ENCODE peak calls at places on chromosomes 4 and X, in four cellular contexts. X, Y, U and I are unnamed samples.

GRCh38 chr4:159171287-159171686 is 68.4 kb downstream of the RAPGEF2 start:
- DNase-seq in X (no peak), Y (no peak), U (peak), I (no peak)

GRCh38 chr4:145709843-145710242 is 29.9 kb downstream of the C4orf51 start:
- DNase-seq in X (peak), Y (peak), U (peak), I (peak)

GRCh38 chr4:7393491-7394183 is 41.1 kb downstream of the PSAPL1 start:
- DNase-seq in X (no peak), Y (no peak), U (no peak), I (no peak)

GRCh38 chrX:155188786-155189185 is 27.5 kb upstream of the VBP1 start:
- DNase-seq in X (no peak), Y (no peak), U (no peak), I (no peak)

GRCh38 chr4:113476800-113477199 is 284.7 kb downstream of the CAMK2D start:
- DNase-seq in X (no peak), Y (no peak), U (peak), I (no peak)

GRCh38 chrX:148161661-148162060 is 180.5 kb downstream of the FMR1NB start:
- DNase-seq in X (no peak), Y (no peak), U (no peak), I (no peak)

GRCh38 chr4:141027421-141027820 is 105.8 kb downstream of the RNF150 start:
- DNase-seq in X (no peak), Y (no peak), U (peak), I (no peak)

GRCh38 chr4:85756938-85757337 is 282.0 kb downstream of the ARHGAP24 start:
- DNase-seq in X (peak), Y (peak), U (peak), I (no peak)

GRCh38 chr4:123488916-123489315 is 92.3 kb downstream of the SPRY1 start:
- DNase-seq in X (peak), Y (peak), U (peak), I (no peak)

GRCh38 chr4:79197275-79198009 is 128.4 kb downstream of the NAA11 start:
- DNase-seq in X (no peak), Y (no peak), U (no peak), I (no peak)

GRCh38 chr4:81359207-81359606 is 112.5 kb downstream of the RASGEF1B start:
- DNase-seq in X (no peak), Y (no peak), U (peak), I (no peak)

GRCh38 chrX:100356497-100356896 is 53.6 kb downstream of the PCDH19 start:
- DNase-seq in X (no peak), Y (no peak), U (no peak), I (no peak)

GRCh38 chrX:137747231-137747630 is 181.3 kb downstream of the ZIC3 start:
- DNase-seq in X (no peak), Y (no peak), U (no peak), I (no peak)

GRCh38 chrX:9436812-9437211 is 28.0 kb upstream of the TBL1X start:
- DNase-seq in X (no peak), Y (no peak), U (no peak), I (no peak)

GRCh38 chr4:26583865-26584652 is at the start of gene TBC1D19:
- DNase-seq in X (peak), Y (peak), U (peak), I (peak)

GRCh38 chr4:54658321-54659093 is 750 bp downstream of the KIT start:
- DNase-seq in X (peak), Y (peak), U (peak), I (no peak)

GRCh38 chrX:100659431-100660137 is 15.6 kb downstream of the SRPX2 start:
- DNase-seq in X (no peak), Y (peak), U (peak), I (no peak)

GRCh38 chr4:3412257-3413020 is 29.3 kb upstream of the HGFAC start:
- DNase-seq in X (no peak), Y (peak), U (no peak), I (no peak)

DNA sequence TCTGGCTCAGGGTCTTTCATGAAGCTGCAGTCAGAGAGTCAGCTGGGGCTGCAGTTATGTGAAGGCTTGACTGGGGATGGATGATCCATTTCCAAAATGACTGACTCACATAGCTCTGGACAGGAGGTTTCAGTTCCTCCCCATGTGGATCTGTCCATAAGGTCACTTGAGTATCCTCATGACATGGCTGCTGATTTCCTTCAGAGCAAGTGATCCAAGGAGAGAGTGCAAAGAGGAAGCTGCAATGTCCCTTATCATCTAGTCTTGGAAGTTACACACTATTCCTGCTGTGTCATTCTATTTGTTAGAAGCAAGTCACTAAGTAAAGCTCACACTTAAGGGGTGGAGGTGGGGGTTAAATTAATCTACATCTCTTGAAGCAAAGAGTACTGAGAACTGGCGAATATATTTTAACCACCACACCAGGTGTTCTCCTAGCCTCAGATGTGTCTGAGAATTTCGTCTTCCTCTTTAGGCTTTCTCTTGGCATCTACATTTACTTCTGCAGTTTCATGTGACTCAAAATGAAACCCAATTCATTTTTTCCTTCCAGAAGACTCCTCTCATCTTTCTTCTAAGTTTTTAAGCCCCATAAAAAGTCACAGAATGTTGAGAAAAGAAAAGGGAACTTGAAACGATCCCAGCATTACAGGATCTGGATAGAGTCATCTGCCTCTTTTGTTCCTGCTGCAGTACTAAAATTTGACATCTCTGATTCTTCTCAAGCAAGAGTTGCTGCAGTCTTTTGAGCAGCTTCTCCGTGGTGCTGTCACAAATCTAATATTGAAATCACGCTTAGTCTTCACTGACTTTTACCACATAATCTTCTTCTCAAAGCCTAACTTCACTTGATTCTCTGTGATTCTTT is 3.8 kb upstream of the GRPR start:
- DNase-seq in X (peak), Y (no peak), U (no peak), I (no peak)
- TF ChIP-seq CTCF in X (no peak), Y (no peak), U (no peak), I (no peak)

GRCh38 chr4:112142152-112142551 is 3.1 kb upstream of the FAM241A start:
- DNase-seq in X (no peak), Y (no peak), U (no peak), I (no peak)

GRCh38 chr4:112145326-112145819 is at the start of gene FAM241A:
- DNase-seq in X (peak), Y (peak), U (peak), I (peak)

GRCh38 chr4:112144546-112145325 is 518 bp upstream of the FAM241A start:
- DNase-seq in X (no peak), Y (peak), U (no peak), I (no peak)

GRCh38 chr4:112147697-112148096 is 2.4 kb downstream of the FAM241A start:
- DNase-seq in X (no peak), Y (peak), U (peak), I (no peak)

DNA sequence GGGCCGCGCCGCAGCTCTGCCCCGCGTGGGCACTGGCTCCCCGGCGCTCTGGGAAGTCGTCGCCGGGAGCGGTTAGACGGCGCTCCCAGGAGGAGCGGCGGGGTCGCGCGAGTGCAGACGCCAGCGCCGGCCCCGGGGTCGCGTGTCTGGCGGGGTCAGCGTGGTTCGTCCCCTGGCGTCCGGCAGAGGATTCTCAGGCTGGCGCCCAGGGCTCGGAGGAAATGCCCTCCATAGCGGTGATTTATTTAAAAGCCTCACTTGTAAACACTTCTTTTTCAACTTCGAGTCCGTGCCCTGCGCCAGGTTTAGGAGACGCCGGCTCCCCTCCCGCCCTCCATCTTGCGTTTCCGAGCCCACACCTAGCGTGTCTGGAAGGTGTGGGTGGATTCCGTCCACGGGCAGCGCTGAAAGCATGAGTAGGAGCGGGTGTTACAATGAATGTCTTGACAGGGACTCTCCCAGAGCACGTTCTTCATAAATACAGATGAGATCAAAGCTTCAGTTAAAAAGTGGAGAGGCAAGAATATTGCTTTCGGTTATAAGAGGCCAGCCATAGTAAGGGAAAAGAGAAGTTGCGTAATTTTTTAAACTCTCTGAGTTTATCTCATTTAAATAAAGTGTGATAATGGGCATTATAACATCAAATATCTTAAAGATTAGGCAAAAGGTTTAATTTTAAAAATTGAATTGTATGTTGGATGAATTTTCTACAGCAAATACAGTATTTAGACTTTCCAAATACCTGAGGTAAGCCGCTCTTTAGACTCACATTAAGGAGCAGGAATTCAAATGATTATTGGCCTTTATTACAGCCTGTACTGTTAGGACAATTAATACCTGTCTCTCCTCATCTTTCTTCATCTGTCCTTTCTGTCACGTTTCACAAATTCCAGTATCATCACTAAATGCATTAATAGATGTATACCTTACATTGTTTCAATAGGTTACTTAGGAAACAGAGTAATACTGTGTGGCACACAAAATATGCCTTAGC is 863 bp downstream of the FAM241A start:
- DNase-seq in X (peak), Y (peak), U (peak), I (no peak)
- H3K4me3 ChIP-seq in X (peak), Y (peak), U (peak), I (peak)

DNA sequence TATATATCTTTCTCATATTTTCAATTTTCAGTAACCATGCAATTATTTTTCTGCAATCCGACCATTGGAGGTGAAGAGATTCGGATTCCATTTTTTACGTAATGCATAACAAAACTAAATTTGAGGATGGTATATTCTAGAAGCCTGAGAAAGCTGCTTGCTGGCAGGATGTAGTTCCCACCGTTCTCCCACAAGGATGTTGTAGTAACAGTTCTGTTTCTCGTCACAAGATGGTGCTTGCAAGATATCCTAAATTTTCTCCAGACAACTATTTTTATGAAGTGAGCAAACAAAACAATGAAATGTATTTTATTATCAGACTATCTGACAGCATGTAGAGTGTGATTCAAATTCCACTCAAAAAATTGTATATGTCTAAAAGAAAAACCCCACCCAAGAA is 10.7 kb downstream of the PWWP3B start:
- DNase-seq in X (no peak), Y (no peak), U (peak), I (no peak)
- TF ChIP-seq CTCF in X (no peak), Y (no peak), U (no peak), I (no peak)

DNA sequence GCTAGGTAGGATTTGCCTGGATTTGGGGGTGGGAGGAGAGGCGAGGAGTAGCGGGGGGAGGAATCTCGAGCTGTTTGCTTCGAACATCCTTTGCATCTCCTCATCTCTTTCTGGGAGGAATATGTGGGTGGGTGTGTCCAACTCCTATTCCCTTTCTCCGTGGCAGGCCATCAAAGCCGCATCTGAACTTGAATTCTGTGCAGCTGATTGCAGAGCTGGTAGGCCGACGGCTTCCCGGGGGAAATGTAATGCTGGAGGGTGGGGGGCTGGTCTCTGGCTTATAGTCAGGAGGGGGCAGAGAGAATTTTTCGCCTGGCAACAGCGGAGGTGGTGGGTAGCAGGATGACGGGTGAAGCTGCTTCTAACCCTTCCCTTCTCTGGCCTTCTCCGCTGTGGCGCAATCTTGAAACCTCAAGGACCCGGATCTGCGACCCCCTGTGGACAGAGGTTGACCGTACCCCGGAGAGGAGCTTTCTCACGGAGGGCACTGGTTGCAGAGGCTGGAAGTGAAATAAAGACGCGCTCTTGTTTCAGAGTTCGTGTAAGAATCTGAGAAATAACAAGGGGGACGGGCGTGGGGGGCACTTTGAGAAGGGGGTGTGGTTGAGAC is 654 bp downstream of the ZCCHC12 start:
- DNase-seq in X (no peak), Y (no peak), U (peak), I (no peak)
- H3K4me3 ChIP-seq in X (no peak), Y (peak), U (peak), I (peak)